ENCODE peak calls at places on chromosomes 11 and 22, in four cellular contexts. H is NCI-H1105, Q is mammary epithelial cell, I is T-helper 9 cell. F is an unnamed sample.

GRCh38 chr11:76861490-76861953 is 804 bp downstream of the ACER3 start:
- DNase-seq in H (no peak), Q (peak), I (no peak), F (no peak)

GRCh38 chr22:24997023-24997422 is 44.5 kb downstream of the KIAA1671 start:
- DNase-seq in H (no peak), Q (no peak), I (no peak), F (no peak)

GRCh38 chr11:90438069-90438468 is 215.2 kb upstream of the CHORDC1 start:
- DNase-seq in H (no peak), Q (no peak), I (no peak), F (no peak)

GRCh38 chr11:22666700-22667439 is 459 bp downstream of the GAS2 start:
- DNase-seq in H (peak), Q (no peak), I (no peak), F (no peak)

GRCh38 chr11:201936-202335 is 5.3 kb downstream of the BET1L start:
- DNase-seq in H (no peak), Q (no peak), I (no peak), F (no peak)

GRCh38 chr22:29470159-29470855 is 9.7 kb upstream of the NEFH start:
- DNase-seq in H (peak), Q (peak), I (peak), F (peak)

GRCh38 chr11:7673724-7674434 is 579 bp upstream of the CYB5R2 start:
- DNase-seq in H (peak), Q (no peak), I (no peak), F (no peak)

GRCh38 chr11:11659567-11660341 is 37.9 kb upstream of the GALNT18 start:
- DNase-seq in H (no peak), Q (no peak), I (no peak), F (no peak)

GRCh38 chr11:43834291-43834690 is 46.3 kb upstream of the ALKBH3 start:
- DNase-seq in H (no peak), Q (no peak), I (no peak), F (no peak)

GRCh38 chr11:77113382-77114088 is 10.9 kb downstream of the OMP start:
- DNase-seq in H (peak), Q (no peak), I (no peak), F (peak)

GRCh38 chr11:78188809-78189724 is at the start of gene USP35:
- DNase-seq in H (no peak), Q (no peak), I (no peak), F (no peak)

GRCh38 chr11:76663912-76664440 is 6.6 kb downstream of the LRRC32 start:
- DNase-seq in H (no peak), Q (no peak), I (no peak), F (no peak)

GRCh38 chr11:117588166-117588810 is 208.7 kb downstream of the DSCAML1 start:
- DNase-seq in H (no peak), Q (no peak), I (no peak), F (no peak)

GRCh38 chr22:47121791-47122190 is 359.3 kb downstream of the TBC1D22A start:
- DNase-seq in H (no peak), Q (no peak), I (no peak), F (no peak)

GRCh38 chr11:74634537-74634936 is 42.2 kb downstream of the POLD3 start:
- DNase-seq in H (no peak), Q (peak), I (no peak), F (no peak)

GRCh38 chr22:34135749-34136148 is 215.5 kb upstream of the LARGE1 start:
- DNase-seq in H (no peak), Q (no peak), I (no peak), F (no peak)

GRCh38 chr11:61702701-61703312 is 22.6 kb downstream of the DAGLA start:
- DNase-seq in H (no peak), Q (no peak), I (no peak), F (no peak)

GRCh38 chr22:39739338-39740027 is 154.1 kb downstream of the ENTHD1 start:
- DNase-seq in H (no peak), Q (no peak), I (no peak), F (no peak)

GRCh38 chr22:40116496-40117200 is 61.1 kb upstream of the TNRC6B start:
- DNase-seq in H (no peak), Q (no peak), I (peak), F (no peak)

GRCh38 chr11:57387284-57388030 is 3.0 kb downstream of the PRG2 start:
- DNase-seq in H (no peak), Q (no peak), I (no peak), F (peak)

GRCh38 chr22:19942071-19942885 is 660 bp upstream of the TXNRD2 start:
- DNase-seq in H (no peak), Q (no peak), I (no peak), F (no peak)

GRCh38 chr11:67572747-67573419 is 10.7 kb upstream of the GSTP1 start:
- DNase-seq in H (peak), Q (peak), I (no peak), F (peak)

GRCh38 chr22:45577746-45578523 is 75.3 kb downstream of the FBLN1 start:
- DNase-seq in H (peak), Q (peak), I (peak), F (peak)

GRCh38 chr11:20011294-20011951 is 148.9 kb downstream of the DBX1 start:
- DNase-seq in H (no peak), Q (peak), I (no peak), F (no peak)

GRCh38 chr11:75592699-75593098 is 30.6 kb downstream of the SERPINH1 start:
- DNase-seq in H (peak), Q (no peak), I (no peak), F (peak)

F was measured in COR-L47.